ENCODE peak calls at places on chromosomes 7 and 10, in nine cellular contexts. T, V, W, Z, I, F, Q, H and C are unnamed samples.

GRCh38 chr7:151060416-151061234 is 1.2 kb downstream of the SLC4A2 start:
- DNase-seq in H (peak), I (no peak), F (no peak), Q (peak), T (peak), W (no peak), Z (peak), V (no peak), C (peak)

GRCh38 chr10:17954856-17955255 is 3.1 kb downstream of the SLC39A12 start:
- DNase-seq in Q (no peak), I (no peak), H (peak), W (peak), F (no peak), V (no peak), T (peak), Z (no peak), C (no peak)

GRCh38 chr10:61791216-61791615 is 110.3 kb upstream of the ARID5B start:
- DNase-seq in Z (no peak), T (peak), Q (no peak), I (no peak), V (no peak), F (no peak), W (peak), H (peak), C (no peak)

GRCh38 chr10:78913219-78914059 is 155.3 kb upstream of the ZMIZ1 start:
- DNase-seq in T (no peak), H (no peak), W (no peak), Z (peak), V (no peak), F (no peak), Q (no peak), I (no peak), C (no peak)

GRCh38 chr7:31444196-31444595 is 69.7 kb upstream of the ITPRID1 start:
- DNase-seq in T (no peak), W (no peak), I (no peak), V (no peak), H (no peak), Q (no peak), F (no peak), Z (no peak), C (no peak)

GRCh38 chr7:148921806-148922205 is 37.7 kb upstream of the EZH2 start:
- DNase-seq in T (no peak), V (peak), W (no peak), H (no peak), F (no peak), Z (no peak), I (no peak), Q (no peak), C (no peak)

GRCh38 chr10:88999629-89000028 is 9.0 kb downstream of the FAS start:
- DNase-seq in Z (no peak), W (peak), V (no peak), F (no peak), Q (peak), H (peak), I (no peak), T (no peak), C (no peak)

GRCh38 chr7:77877800-77878199 is 79.2 kb downstream of the PHTF2 start:
- DNase-seq in W (peak), Z (no peak), Q (no peak), T (peak), V (no peak), H (no peak), F (no peak), I (no peak), C (no peak)

GRCh38 chr10:71347587-71348395 is 28.7 kb downstream of the SLC29A3 start:
- DNase-seq in Q (peak), W (no peak), H (no peak), T (no peak), I (no peak), Z (no peak), V (no peak), F (no peak), C (no peak)

GRCh38 chr10:103111031-103111917 is 81.8 kb downstream of the NT5C2 start:
- DNase-seq in Z (peak), H (peak), I (no peak), W (peak), V (no peak), T (peak), F (no peak), Q (no peak), C (no peak)

GRCh38 chr7:27921081-27921836 is 181.3 kb downstream of the TAX1BP1 start:
- DNase-seq in F (peak), Q (peak), H (peak), I (no peak), V (no peak), Z (peak), W (peak), T (peak), C (no peak)

GRCh38 chr7:2763607-2764006 is 75.6 kb downstream of the AMZ1 start:
- DNase-seq in I (no peak), H (no peak), T (no peak), Z (no peak), F (no peak), W (no peak), V (no peak), Q (no peak), C (no peak)

GRCh38 chr10:34791947-34792346 is 23.1 kb downstream of the PARD3 start:
- DNase-seq in Z (no peak), I (no peak), T (no peak), V (no peak), H (no peak), Q (no peak), W (no peak), F (no peak), C (no peak)

GRCh38 chr7:128194533-128195282 is 46.4 kb upstream of the LEP start:
- DNase-seq in T (no peak), H (no peak), Z (no peak), I (no peak), F (no peak), W (no peak), V (no peak), Q (no peak), C (peak)

GRCh38 chr7:27170936-27171635 is 3.0 kb downstream of the HOXA10 start:
- DNase-seq in T (no peak), W (no peak), Z (peak), I (no peak), Q (no peak), V (no peak), H (no peak), F (no peak), C (peak)

GRCh38 chr7:137439829-137440433 is 96.4 kb upstream of the PTN start:
- DNase-seq in I (no peak), Q (no peak), F (no peak), T (peak), H (peak), Z (no peak), W (no peak), V (no peak), C (no peak)

GRCh38 chr10:31657471-31657844 is 271.2 kb downstream of the ARHGAP12 start:
- DNase-seq in Z (no peak), F (no peak), H (peak), Q (no peak), W (no peak), T (no peak), I (no peak), V (no peak), C (no peak)

GRCh38 chr10:122267849-122268737 is 3.0 kb upstream of the BTBD16 start:
- DNase-seq in V (peak), W (peak), H (peak), Q (peak), F (no peak), T (no peak), I (peak), Z (peak), C (peak)

GRCh38 chr7:55249332-55249731 is 115.8 kb upstream of the LANCL2 start:
- DNase-seq in W (no peak), V (no peak), I (no peak), Q (no peak), T (no peak), Z (no peak), H (no peak), F (no peak), C (no peak)

GRCh38 chr7:17682586-17682985 is 257.7 kb downstream of the SNX13 start:
- DNase-seq in Q (no peak), H (no peak), V (no peak), W (no peak), Z (no peak), I (no peak), T (peak), F (no peak), C (no peak)

GRCh38 chr10:112136816-112137215 is 46.7 kb downstream of the GPAM start:
- DNase-seq in Z (no peak), V (no peak), W (no peak), T (no peak), I (no peak), H (no peak), Q (no peak), F (no peak), C (no peak)

GRCh38 chr10:85601526-85601925 is 765.1 kb downstream of the GRID1 start:
- DNase-seq in W (no peak), Q (no peak), I (peak), F (no peak), Z (no peak), V (no peak), T (no peak), H (no peak), C (no peak)

GRCh38 chr7:125966278-125967048 is 1036.8 kb upstream of the POT1 start:
- DNase-seq in I (no peak), V (no peak), F (no peak), W (no peak), T (no peak), H (no peak), Z (no peak), Q (no peak), C (no peak)

GRCh38 chr10:22427890-22428571 is 82.7 kb downstream of the SPAG6 start:
- DNase-seq in T (peak), I (no peak), H (peak), Q (peak), Z (no peak), F (no peak), V (no peak), W (peak), C (no peak)

GRCh38 chr7:49775065-49775948 is 1.9 kb downstream of the VWC2 start:
- DNase-seq in Q (no peak), V (no peak), T (no peak), I (no peak), Z (peak), F (no peak), H (no peak), W (no peak), C (no peak)

GRCh38 chr7:103680161-103681144 is 234.4 kb upstream of the SLC26A5 start:
- DNase-seq in T (peak), Q (no peak), W (no peak), V (no peak), F (no peak), H (no peak), Z (peak), I (no peak), C (no peak)

GRCh38 chr7:92904292-92905131 is 68.1 kb upstream of the CDK6 start:
- DNase-seq in V (no peak), T (peak), I (peak), H (peak), F (no peak), Q (peak), Z (no peak), W (peak), C (no peak)

GRCh38 chr10:124741922-124742417 is 2.2 kb downstream of the FAM53B start:
- DNase-seq in I (peak), H (no peak), Q (no peak), T (no peak), W (no peak), V (no peak), Z (no peak), F (no peak), C (peak)

GRCh38 chr10:124681091-124681490 is 63.1 kb downstream of the FAM53B start:
- DNase-seq in Q (no peak), W (no peak), V (no peak), T (no peak), F (no peak), Z (no peak), I (no peak), H (no peak), C (no peak)

GRCh38 chr7:155454183-155455112 is 3.5 kb upstream of the EN2 start:
- DNase-seq in V (no peak), Q (no peak), I (no peak), F (no peak), H (no peak), T (no peak), W (no peak), Z (peak), C (no peak)

GRCh38 chr10:117004627-117005453 is at the start of gene SHTN1:
- DNase-seq in Z (peak), F (peak), V (peak), W (peak), I (no peak), Q (peak), T (peak), H (peak), C (peak)

GRCh38 chr10:124696446-124697392 is 47.5 kb downstream of the FAM53B start:
- DNase-seq in V (no peak), Q (no peak), F (no peak), H (no peak), I (no peak), T (no peak), W (no peak), Z (no peak), C (no peak)

GRCh38 chr10:119242191-119242590 is 34.8 kb downstream of the GRK5 start:
- DNase-seq in F (no peak), Z (no peak), I (no peak), V (no peak), H (no peak), W (no peak), T (no peak), Q (no peak), C (no peak)

GRCh38 chr7:45239486-45239885 is 81.9 kb downstream of the RAMP3 start:
- DNase-seq in H (peak), T (peak), I (no peak), V (no peak), W (peak), Q (no peak), Z (no peak), F (no peak), C (no peak)

GRCh38 chr7:5831196-5831595 is 49.4 kb upstream of the OCM start:
- DNase-seq in I (no peak), H (no peak), Q (no peak), T (peak), F (no peak), Z (peak), V (no peak), W (peak), C (no peak)
- H3K4me3 ChIP-seq in I (no peak), H (no peak), Q (no peak), T (no peak), F (no peak), Z (no peak), V (no peak), W (no peak), C (no peak)

DNA sequence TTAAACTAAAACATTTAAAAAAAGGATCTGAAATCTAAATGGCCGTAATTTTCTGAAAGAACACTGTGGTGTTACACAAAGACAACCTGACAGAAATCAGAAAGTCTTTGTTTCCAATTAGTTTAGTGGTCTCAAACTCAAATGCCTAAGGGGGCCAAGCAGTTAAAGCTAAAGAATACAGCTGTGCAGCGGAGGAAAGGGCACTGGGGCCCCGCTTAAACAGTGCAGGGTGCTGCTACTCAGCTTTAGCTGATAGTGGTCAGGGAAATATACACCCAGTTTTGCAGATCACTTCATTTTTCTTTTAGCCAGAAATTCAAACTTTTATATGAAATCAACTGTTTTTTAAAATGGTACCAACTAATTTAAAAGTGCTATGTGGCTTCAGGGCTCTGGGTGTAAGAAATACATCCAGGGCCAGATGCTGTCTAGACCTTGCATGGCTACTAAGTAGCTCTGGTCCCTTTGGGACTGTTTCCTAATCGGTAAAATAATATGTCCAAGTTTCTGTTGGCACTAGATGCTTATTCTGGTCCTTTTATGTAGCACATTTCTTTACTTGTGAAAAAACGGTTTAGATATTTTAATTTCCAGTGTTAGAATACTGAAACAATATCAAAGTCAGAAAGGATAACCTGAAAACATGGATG is 161.8 kb upstream of the LAMB4 start:
- DNase-seq in Z (peak), H (peak), I (no peak), Q (no peak), W (no peak), V (no peak), F (no peak), T (no peak), C (no peak)
- H3K4me3 ChIP-seq in Z (peak), H (no peak), I (no peak), Q (peak), W (no peak), V (no peak), F (no peak), T (no peak), C (no peak)

GRCh38 chr10:66929375-66929774 is 3.5 kb downstream of the LRRTM3 start:
- DNase-seq in T (no peak), I (no peak), W (no peak), V (no peak), H (no peak), Q (no peak), Z (no peak), F (no peak), C (no peak)
- H3K4me3 ChIP-seq in T (no peak), I (no peak), W (no peak), V (no peak), H (no peak), Q (no peak), Z (no peak), F (no peak), C (no peak)

GRCh38 chr7:136403591-136403990 is 426.4 kb upstream of the MTPN start:
- DNase-seq in Q (no peak), V (no peak), F (no peak), H (no peak), W (no peak), Z (no peak), T (no peak), I (no peak), C (no peak)

GRCh38 chr7:136400877-136401276 is 423.7 kb upstream of the MTPN start:
- DNase-seq in I (no peak), F (no peak), Q (no peak), V (no peak), Z (no peak), T (no peak), H (no peak), W (no peak), C (no peak)

GRCh38 chr7:136405931-136406777 is 429.0 kb upstream of the MTPN start:
- DNase-seq in F (peak), Z (peak), I (no peak), H (peak), V (no peak), Q (peak), W (peak), T (peak), C (peak)
- H3K4me3 ChIP-seq in F (no peak), Z (no peak), I (no peak), H (no peak), V (peak), Q (no peak), W (no peak), T (no peak), C (no peak)

DNA sequence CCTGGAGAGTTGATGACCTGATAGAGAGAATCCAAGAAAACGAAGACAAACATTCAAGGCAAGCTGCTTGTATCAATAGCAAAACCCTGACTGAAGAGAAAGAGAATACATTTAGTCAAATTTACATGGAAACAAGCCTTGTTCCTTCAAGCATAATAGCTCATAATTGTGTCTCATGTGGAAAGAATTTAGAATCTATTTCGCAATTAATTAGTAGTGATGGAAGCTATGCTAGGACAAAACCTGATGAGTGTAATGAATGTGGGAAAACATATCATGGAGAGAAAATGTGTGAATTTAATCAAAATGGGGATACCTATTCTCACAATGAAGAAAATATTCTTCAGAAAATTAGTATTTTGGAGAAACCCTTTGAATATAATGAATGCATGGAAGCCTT is 18.0 kb downstream of the RBAK start:
- DNase-seq in H (no peak), F (no peak), Z (no peak), W (no peak), T (no peak), I (no peak), Q (no peak), V (no peak), C (no peak)
- H3K4me3 ChIP-seq in H (no peak), F (no peak), Z (no peak), W (no peak), T (no peak), I (peak), Q (no peak), V (no peak), C (no peak)

GRCh38 chr7:73702665-73703064 is 16.8 kb downstream of the STX1A start:
- DNase-seq in Z (no peak), Q (no peak), T (no peak), H (no peak), W (no peak), I (no peak), V (no peak), F (no peak), C (no peak)

GRCh38 chr7:73703225-73703624 is 16.2 kb downstream of the STX1A start:
- DNase-seq in T (no peak), Q (no peak), V (no peak), H (no peak), W (no peak), F (no peak), Z (no peak), I (no peak), C (no peak)

GRCh38 chr7:73704640-73705550 is 14.6 kb downstream of the STX1A start:
- DNase-seq in T (peak), I (no peak), F (no peak), V (no peak), Q (peak), W (peak), H (peak), Z (no peak), C (peak)

GRCh38 chr7:73703985-73704639 is 15.4 kb downstream of the STX1A start:
- DNase-seq in F (no peak), T (no peak), Q (peak), V (peak), Z (peak), H (peak), I (no peak), W (peak), C (peak)

DNA sequence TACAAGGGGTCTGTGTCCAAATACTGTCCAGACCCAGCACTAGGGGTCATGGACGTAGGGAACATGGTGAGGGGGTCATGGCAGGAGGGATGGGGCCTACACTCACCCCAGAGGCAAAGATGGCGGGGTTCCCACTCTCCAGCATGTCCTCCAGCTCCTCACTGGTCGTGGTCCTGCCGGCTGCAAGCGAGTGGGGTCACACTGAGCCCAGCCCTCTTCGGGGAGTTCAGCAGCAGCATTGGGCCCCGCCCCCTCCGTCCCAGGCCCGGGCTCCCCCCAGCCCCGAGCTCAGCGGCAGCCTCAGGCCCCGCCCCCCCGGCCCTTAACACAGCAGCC is 15.9 kb downstream of the STX1A start:
- DNase-seq in Q (peak), W (no peak), Z (no peak), H (no peak), F (no peak), I (no peak), T (no peak), V (no peak), C (no peak)
- H3K4me3 ChIP-seq in Q (peak), W (no peak), Z (no peak), H (no peak), F (no peak), I (no peak), T (no peak), V (peak), C (peak)

GRCh38 chr7:107544848-107545591 is 18.7 kb downstream of the COG5 start:
- DNase-seq in Q (no peak), T (no peak), F (no peak), V (no peak), I (no peak), W (no peak), H (no peak), Z (no peak), C (no peak)
- H3K4me3 ChIP-seq in Q (no peak), T (no peak), F (no peak), V (no peak), I (no peak), W (no peak), H (no peak), Z (no peak), C (no peak)

GRCh38 chr10:115950320-115950719 is 322.7 kb downstream of the GFRA1 start:
- DNase-seq in T (peak), W (peak), F (no peak), V (no peak), Z (no peak), I (no peak), H (peak), Q (no peak), C (no peak)
- H3K4me3 ChIP-seq in T (no peak), W (no peak), F (no peak), V (no peak), Z (no peak), I (no peak), H (no peak), Q (no peak), C (no peak)